ENCODE peak calls at places on chromosomes 11 and 22, in nine cellular contexts. Y is uterus; F is right atrium auricular region; J is sigmoid colon; C is heart right ventricle; H is tibial artery; K is spleen; U is CD8-positive, alpha-beta memory T cell; Z is PC-3. R is an unnamed sample. For H3K4me1, the result is how much of the 10 kb centered on the place peaks cover.

GRCh38 chr11:64092119-64092760 is 56.5 kb downstream of the FLRT1 start:
- DNase-seq in Y (no peak), F (no peak), J (no peak), C (no peak), H (no peak), K (no peak), U (no peak), Z (no peak), R (no peak)

GRCh38 chr11:134126197-134126822 is 57.4 kb downstream of the JAM3 start:
- DNase-seq in Y (no peak), F (no peak), J (no peak), C (no peak), H (no peak), K (no peak), U (no peak), Z (peak), R (no peak)

GRCh38 chr11:2298795-2299747 is 2.6 kb downstream of the C11orf21 start:
- DNase-seq in Y (no peak), F (peak), J (no peak), C (no peak), H (peak), K (peak), U (no peak), Z (peak), R (peak)

GRCh38 chr22:17920145-17920605 is 104.2 kb downstream of the MICAL3 start:
- DNase-seq in Y (no peak), F (peak), J (no peak), C (peak), H (no peak), K (peak), U (no peak), Z (no peak), R (no peak)

GRCh38 chr11:70445605-70446004 is 47.3 kb downstream of the CTTN start:
- DNase-seq in Y (no peak), F (no peak), J (no peak), C (no peak), H (no peak), K (peak), U (no peak), Z (no peak), R (no peak)

GRCh38 chr11:105229257-105229656 is 89.7 kb upstream of the CARD18 start:
- DNase-seq in Y (no peak), F (no peak), J (no peak), C (no peak), H (no peak), K (no peak), U (no peak), Z (no peak), R (no peak)

GRCh38 chr22:39721456-39722325 is 151.1 kb downstream of the CACNA1I start:
- DNase-seq in Y (no peak), F (no peak), J (no peak), C (no peak), H (peak), K (peak), U (no peak), Z (no peak), R (no peak)

GRCh38 chr11:112129656-112130055 is 34.2 kb downstream of the IL18 start:
- DNase-seq in Y (no peak), F (no peak), J (no peak), C (no peak), H (no peak), K (no peak), U (no peak), Z (no peak), R (no peak)

GRCh38 chr11:106344392-106344791 is 266.9 kb downstream of the AASDHPPT start:
- DNase-seq in Y (no peak), F (no peak), J (no peak), C (no peak), H (no peak), K (no peak), U (no peak), Z (no peak), R (no peak)

GRCh38 chr22:28541137-28541536 is 138.5 kb downstream of the TTC28 start:
- DNase-seq in Y (no peak), F (no peak), J (no peak), C (no peak), H (no peak), K (no peak), U (no peak), Z (no peak), R (no peak)

GRCh38 chr22:41636467-41636866 is 15.4 kb downstream of the XRCC6 start:
- DNase-seq in Y (no peak), F (peak), J (no peak), C (peak), H (peak), K (no peak), U (no peak), Z (peak), R (no peak)

GRCh38 chr11:118790357-118791014 is 478 bp downstream of the DDX6 start:
- DNase-seq in Y (peak), F (no peak), J (peak), C (peak), H (peak), K (peak), U (peak), Z (peak), R (no peak)

GRCh38 chr11:113477321-113477720 is 2.1 kb upstream of the DRD2 start:
- DNase-seq in Y (no peak), F (no peak), J (no peak), C (no peak), H (no peak), K (no peak), U (no peak), Z (no peak), R (no peak)

GRCh38 chr11:12815931-12816494 is 141.8 kb downstream of the TEAD1 start:
- DNase-seq in Y (no peak), F (no peak), J (no peak), C (no peak), H (no peak), K (no peak), U (no peak), Z (no peak), R (no peak)

GRCh38 chr11:12817681-12818332 is 143.6 kb downstream of the TEAD1 start:
- DNase-seq in Y (no peak), F (no peak), J (no peak), C (no peak), H (no peak), K (no peak), U (no peak), Z (no peak), R (no peak)

GRCh38 chr11:12822623-12823022 is 148.4 kb downstream of the TEAD1 start:
- DNase-seq in Y (no peak), F (no peak), J (no peak), C (no peak), H (no peak), K (no peak), U (no peak), Z (no peak), R (no peak)

GRCh38 chr11:12815150-12815523 is 140.9 kb downstream of the TEAD1 start:
- DNase-seq in Y (no peak), F (no peak), J (no peak), C (no peak), H (no peak), K (no peak), U (no peak), Z (no peak), R (no peak)

DNA sequence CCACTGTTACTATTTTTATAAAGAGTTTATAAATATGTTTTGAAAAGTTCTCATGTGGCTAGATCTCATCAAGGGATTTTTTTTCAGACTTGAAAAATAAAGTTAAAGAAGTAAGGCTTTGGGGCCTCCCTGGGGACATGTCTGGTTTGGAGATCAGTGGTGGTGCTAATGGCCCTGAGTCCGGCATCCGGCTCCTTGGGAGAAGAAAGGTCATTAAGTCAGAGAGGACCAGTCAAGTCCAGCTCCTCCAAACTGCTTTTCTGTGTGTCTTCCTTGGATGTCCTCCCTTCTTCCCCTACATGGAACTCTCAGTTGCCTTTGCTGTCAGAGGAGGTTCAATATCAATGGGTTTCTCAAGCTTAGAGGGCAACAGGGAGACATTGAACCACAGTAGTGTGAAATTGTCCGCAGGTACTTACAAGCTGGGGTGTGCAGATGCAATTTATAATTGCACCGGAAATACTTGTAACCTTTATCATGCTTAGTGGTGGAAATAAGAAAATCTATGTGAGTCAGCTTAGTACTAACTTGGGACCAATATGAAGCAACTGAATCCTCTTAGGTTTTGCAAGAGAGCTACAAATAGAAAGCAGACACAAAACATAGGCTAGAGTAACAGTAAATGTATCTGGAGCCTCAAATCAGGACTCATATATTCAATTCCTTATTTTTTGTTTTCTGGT is 144.3 kb downstream of the TEAD1 start:
- DNase-seq in Y (no peak), F (no peak), J (no peak), C (peak), H (no peak), K (no peak), U (no peak), Z (no peak), R (no peak)
- H3K4me1 ChIP-seq in Y (under half), F (half or more), J (half or more), C (under half), H (under half), K (under half), U (under half), Z (under half), R (under half)

GRCh38 chr22:44452531-44453420 is 45.3 kb downstream of the RTL6 start:
- DNase-seq in Y (no peak), F (no peak), J (no peak), C (no peak), H (no peak), K (peak), U (no peak), Z (no peak), R (no peak)
- H3K4me1 ChIP-seq in Y (under half), F (under half), J (under half), C (under half), H (under half), K (under half), U (under half), Z (under half), R (under half)

GRCh38 chr22:36235585-36235984 is 3.7 kb downstream of the APOL2 start:
- DNase-seq in Y (no peak), F (no peak), J (no peak), C (no peak), H (no peak), K (no peak), U (no peak), Z (no peak), R (no peak)

GRCh38 chr22:36233796-36234195 is 5.5 kb downstream of the APOL2 start:
- DNase-seq in Y (no peak), F (no peak), J (no peak), C (no peak), H (no peak), K (no peak), U (no peak), Z (no peak), R (no peak)

GRCh38 chr22:36236338-36237319 is 2.7 kb downstream of the APOL2 start:
- DNase-seq in Y (no peak), F (no peak), J (no peak), C (no peak), H (no peak), K (no peak), U (no peak), Z (no peak), R (no peak)

GRCh38 chr22:36234211-36234610 is 5.1 kb downstream of the APOL2 start:
- DNase-seq in Y (no peak), F (no peak), J (no peak), C (no peak), H (no peak), K (no peak), U (no peak), Z (no peak), R (no peak)

GRCh38 chr22:36234919-36235318 is 4.4 kb downstream of the APOL2 start:
- DNase-seq in Y (no peak), F (no peak), J (no peak), C (no peak), H (no peak), K (no peak), U (no peak), Z (no peak), R (no peak)
- H3K4me1 ChIP-seq in Y (under half), F (under half), J (under half), C (under half), H (under half), K (half or more), U (under half), Z (under half), R (under half)

DNA sequence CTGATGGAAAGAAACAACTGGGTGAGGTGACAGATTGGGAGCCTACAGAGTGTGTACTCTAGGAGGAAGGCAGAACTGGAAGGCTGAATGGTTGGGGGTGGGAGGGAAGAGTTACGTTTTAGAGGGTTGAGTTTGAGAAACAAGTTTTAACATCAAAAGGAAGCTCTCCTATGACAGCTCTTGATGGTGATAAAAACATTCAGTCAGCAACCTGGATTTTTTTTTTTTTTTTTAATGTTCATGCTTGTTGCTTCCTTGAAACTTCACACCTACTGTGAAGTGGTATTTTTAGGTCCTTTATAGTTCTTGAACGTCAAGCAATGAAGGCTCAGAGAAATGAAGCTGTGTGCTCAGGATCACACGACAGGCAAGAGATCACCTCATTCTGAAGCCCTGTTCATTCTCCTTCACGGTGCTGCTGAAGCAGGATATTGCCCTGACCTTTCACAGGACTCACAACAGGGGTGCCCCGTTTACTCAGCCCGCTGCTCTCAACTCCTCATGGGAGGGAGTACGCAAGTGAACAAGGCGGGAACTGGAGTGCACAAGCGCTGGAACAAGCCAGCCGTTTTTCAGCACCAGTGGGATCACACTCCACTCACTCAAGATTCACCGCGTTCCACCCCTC is 1.6 kb upstream of the TMEM109 start:
- DNase-seq in Y (no peak), F (no peak), J (no peak), C (no peak), H (peak), K (no peak), U (no peak), Z (no peak), R (peak)
- H3K4me1 ChIP-seq in Y (under half), F (under half), J (under half), C (under half), H (under half), K (half or more), U (under half), Z (under half), R (under half)

GRCh38 chr11:925158-925495 is 543 bp upstream of the AP2A2 start:
- DNase-seq in Y (peak), F (no peak), J (no peak), C (peak), H (no peak), K (no peak), U (no peak), Z (no peak), R (no peak)

GRCh38 chr11:925496-926301 is at the start of gene AP2A2:
- DNase-seq in Y (peak), F (peak), J (peak), C (peak), H (peak), K (peak), U (peak), Z (peak), R (peak)

GRCh38 chr11:926341-926916 is 759 bp downstream of the AP2A2 start:
- DNase-seq in Y (peak), F (peak), J (no peak), C (no peak), H (peak), K (no peak), U (no peak), Z (peak), R (no peak)

GRCh38 chr11:929405-929804 is 3.7 kb downstream of the AP2A2 start:
- DNase-seq in Y (no peak), F (no peak), J (no peak), C (no peak), H (no peak), K (no peak), U (no peak), Z (no peak), R (no peak)

GRCh38 chr11:927871-928270 is 2.2 kb downstream of the AP2A2 start:
- DNase-seq in Y (no peak), F (no peak), J (no peak), C (no peak), H (no peak), K (no peak), U (peak), Z (no peak), R (peak)
- H3K4me1 ChIP-seq in Y (under half), F (half or more), J (under half), C (under half), H (half or more), K (half or more), U (half or more), Z (under half), R (under half)

DNA sequence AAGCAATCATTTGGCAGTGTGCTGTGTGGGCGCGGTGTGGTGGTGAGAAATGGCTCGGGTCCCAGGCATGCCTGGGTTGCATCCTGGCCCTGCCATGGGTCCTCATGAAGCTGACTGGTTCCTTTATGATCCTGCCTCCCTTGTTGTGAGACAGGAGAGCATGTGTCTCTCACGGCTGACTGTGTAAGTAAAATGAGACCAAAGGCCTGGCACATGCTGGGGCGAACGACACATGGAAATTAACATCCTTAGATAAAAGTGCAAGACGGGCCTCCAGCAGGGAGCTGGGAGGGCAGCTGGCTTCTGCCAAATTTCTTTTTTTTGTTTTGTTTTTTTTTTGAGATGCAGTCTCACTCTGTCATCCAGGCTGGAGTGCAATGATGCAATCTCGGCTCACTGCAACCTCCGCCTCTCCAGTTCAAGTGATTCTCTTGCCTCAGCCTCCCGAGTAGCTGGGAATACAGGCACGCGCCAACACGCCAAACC is 9.4 kb upstream of the FBLN1 start:
- DNase-seq in Y (peak), F (peak), J (peak), C (no peak), H (peak), K (peak), U (no peak), Z (no peak), R (no peak)
- H3K4me1 ChIP-seq in Y (under half), F (under half), J (under half), C (under half), H (under half), K (under half), U (under half), Z (under half), R (under half)